ENCODE peak calls at places on chromosomes 13 and 19, in six cellular contexts. K is heart left ventricle, J is Panc1, R is uterus, W is breast epithelium, C is body of pancreas. B is an unnamed sample.

GRCh38 chr13:41099986-41100385 is 32.6 kb downstream of the KBTBD6 start:
- DNase-seq in R (no peak), C (no peak), W (no peak), K (no peak), J (no peak), B (no peak)

GRCh38 chr19:17216058-17216670 is 1.0 kb downstream of the USE1 start:
- DNase-seq in W (no peak), R (no peak), C (no peak), J (no peak), K (no peak), B (no peak)

GRCh38 chr13:113425931-113426590 is 27.2 kb downstream of the ADPRHL1 start:
- DNase-seq in C (no peak), J (no peak), K (no peak), W (no peak), R (no peak), B (no peak)

GRCh38 chr19:28424041-28424440 is 788.9 kb downstream of the UQCRFS1 start:
- DNase-seq in R (no peak), K (no peak), C (no peak), J (no peak), W (no peak), B (no peak)

GRCh38 chr13:37966266-37966665 is 96.7 kb upstream of the TRPC4 start:
- DNase-seq in C (no peak), R (no peak), J (no peak), K (no peak), W (no peak), B (no peak)

GRCh38 chr19:29277107-29277506 is 64.2 kb upstream of the UQCRFS1 start:
- DNase-seq in J (no peak), C (no peak), R (no peak), W (no peak), K (no peak), B (no peak)

GRCh38 chr13:48919750-48920149 is 56.0 kb upstream of the FNDC3A start:
- DNase-seq in J (no peak), K (no peak), R (no peak), W (no peak), C (no peak), B (no peak)

GRCh38 chr13:96449920-96450319 is 360.0 kb downstream of the HS6ST3 start:
- DNase-seq in R (no peak), K (no peak), J (no peak), W (no peak), C (no peak), B (no peak)

GRCh38 chr13:33057019-33057785 is 41.0 kb downstream of the KL start:
- DNase-seq in C (no peak), R (no peak), K (no peak), W (no peak), J (no peak), B (no peak)

GRCh38 chr13:84037937-84038464 is 155.7 kb upstream of the SLITRK1 start:
- DNase-seq in C (no peak), W (no peak), K (no peak), R (no peak), J (no peak), B (no peak)

GRCh38 chr13:28485551-28485950 is 9.4 kb downstream of the FLT1 start:
- DNase-seq in C (no peak), J (no peak), K (no peak), W (no peak), R (no peak), B (no peak)

GRCh38 chr19:3575260-3575741 is 2.6 kb downstream of the HMG20B start:
- DNase-seq in R (no peak), K (no peak), C (no peak), J (no peak), W (no peak), B (no peak)

GRCh38 chr13:36192166-36192565 is 22.2 kb downstream of the SOHLH2 start:
- DNase-seq in J (no peak), K (no peak), C (no peak), R (no peak), W (no peak), B (no peak)

GRCh38 chr19:44072543-44073401 is 813 bp downstream of the ZNF284 start:
- DNase-seq in C (no peak), R (no peak), W (no peak), K (no peak), J (no peak), B (no peak)

GRCh38 chr13:20869540-20869939 is 33.0 kb downstream of the XPO4 start:
- DNase-seq in W (no peak), R (no peak), K (no peak), J (no peak), C (no peak), B (no peak)

GRCh38 chr19:55536951-55537740 is at the start of gene SBK2:
- DNase-seq in R (no peak), K (no peak), W (no peak), J (no peak), C (no peak), B (no peak)

GRCh38 chr19:7004313-7004931 is 16.8 kb downstream of the MBD3L2B start:
- DNase-seq in K (no peak), W (no peak), C (no peak), J (peak; percentile 20), R (no peak), B (no peak)

GRCh38 chr19:18895828-18896341 is at the start of gene CERS1:
- DNase-seq in K (no peak), W (no peak), J (no peak), R (no peak), C (no peak), B (no peak)

GRCh38 chr19:39172700-39173501 is 23.9 kb upstream of the NCCRP1 start:
- DNase-seq in J (no peak), K (no peak), W (no peak), C (no peak), R (no peak), B (no peak)

GRCh38 chr13:98301721-98302120 is 124.7 kb upstream of the RNF113B start:
- DNase-seq in R (no peak), W (no peak), J (no peak), K (no peak), C (no peak), B (no peak)

GRCh38 chr19:38143847-38144246 is 80.2 kb downstream of the DPF1 start:
- DNase-seq in R (no peak), W (no peak), K (no peak), C (no peak), J (no peak), B (no peak)

GRCh38 chr13:110322828-110323171 is 15.7 kb downstream of the COL4A2 start:
- DNase-seq in J (no peak), R (no peak), W (no peak), C (no peak), K (no peak), B (no peak)
- H3K27ac ChIP-seq in J (no peak overlapping the region), R (peak overlapping the region; percentile 60), W (no peak overlapping the region), C (no peak overlapping the region), K (no peak overlapping the region), B (peak overlapping the region; percentile 96)

DNA sequence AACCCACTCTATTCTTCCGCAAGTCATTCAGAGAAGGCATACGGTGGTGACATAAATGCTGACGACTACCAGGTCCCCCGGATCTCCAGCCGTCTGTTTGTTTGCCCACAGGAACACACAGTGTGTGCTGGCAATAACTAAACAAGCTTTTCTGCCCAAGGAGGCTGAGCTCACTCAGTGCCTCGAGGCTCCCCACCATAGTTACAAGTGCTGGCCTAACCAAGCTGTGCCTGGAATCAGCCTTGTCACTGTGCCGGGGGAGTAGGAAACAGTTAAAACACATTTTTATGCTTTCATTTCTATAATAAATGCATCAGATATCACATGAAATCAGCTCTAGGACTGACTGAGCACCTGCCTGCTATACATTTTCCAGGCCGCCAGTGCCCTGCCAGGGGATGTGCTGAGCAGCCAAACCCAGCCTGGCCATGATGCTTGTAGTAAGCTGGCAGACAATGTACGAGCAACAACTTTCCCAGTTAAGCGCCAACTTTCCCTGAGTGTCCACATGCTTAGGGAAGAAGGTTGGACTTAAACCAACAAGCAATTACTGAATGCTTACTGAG is 28.1 kb downstream of the BRD4 start:
- DNase-seq in K (peak; percentile 37), C (no peak), J (no peak), R (no peak), W (no peak), B (no peak)
- H3K27ac ChIP-seq in K (no peak overlapping the region), C (no peak overlapping the region), J (peak overlapping the region; percentile 7), R (no peak overlapping the region), W (peak overlapping the region; percentile 48), B (no peak overlapping the region)

GRCh38 chr19:5696196-5697021 is 6.3 kb downstream of the RPL36 start:
- DNase-seq in W (no peak), K (no peak), C (no peak), R (no peak), J (no peak), B (no peak)

GRCh38 chr19:5697890-5698634 is 8.0 kb downstream of the RPL36 start:
- DNase-seq in C (no peak), J (no peak), R (no peak), W (no peak), K (no peak), B (no peak)

GRCh38 chr19:5697022-5697889 is 7.2 kb downstream of the RPL36 start:
- DNase-seq in C (no peak), K (no peak), J (no peak), R (no peak), W (no peak), B (no peak)

GRCh38 chr19:5700455-5701092 is 10.5 kb downstream of the RPL36 start:
- DNase-seq in J (no peak), R (no peak), W (no peak), C (no peak), K (no peak), B (no peak)

GRCh38 chr19:5698635-5699422 is 8.7 kb downstream of the RPL36 start:
- DNase-seq in W (no peak), C (no peak), R (no peak), J (no peak), K (no peak), B (no peak)
- H3K27ac ChIP-seq in W (no peak overlapping the region), C (no peak overlapping the region), R (no peak overlapping the region), J (no peak overlapping the region), K (no peak overlapping the region), B (no peak overlapping the region)

GRCh38 chr13:67224148-67224846 is 5.8 kb downstream of the PCDH9 start:
- DNase-seq in W (peak; percentile 54), J (no peak), C (peak; percentile 89), R (peak; percentile 50), K (peak; percentile 77), B (no peak)
- H3K27ac ChIP-seq in W (no peak overlapping the region), J (peak overlapping the region; percentile 29), C (no peak overlapping the region), R (no peak overlapping the region), K (no peak overlapping the region), B (no peak overlapping the region)

B was measured in ascending aorta.